ENCODE peak calls at places on chromosomes 12 and 14, in ten cellular contexts. Z is lung, M is heart left ventricle, G is ascending aorta, W is HL-60, U is dorsolateral prefrontal cortex, Q is testis, L is A549, Y is cardiac muscle cell, A is GM23248. B is an unnamed sample.

GRCh38 chr12:6927379-6927991 is at the start of gene ATN1:
- DNase-seq in Q (peak), M (peak), W (peak), A (peak), U (peak), L (peak), Z (peak), G (no peak), Y (peak), B (peak)

GRCh38 chr12:106739318-106739717 is 35.2 kb upstream of the RIC8B start:
- DNase-seq in Y (peak), W (no peak), Z (no peak), G (no peak), U (no peak), A (no peak), L (no peak), Q (no peak), M (no peak), B (no peak)

GRCh38 chr14:52552063-52552988 is at the start of the genes GPR137C and TXNDC16:
- DNase-seq in Q (peak), Y (peak), M (peak), G (peak), A (peak), W (peak), Z (peak), L (peak), U (peak), B (peak)

GRCh38 chr14:90060965-90061848 is 587 bp upstream of the KCNK13 start:
- DNase-seq in A (peak), Y (no peak), U (no peak), W (no peak), Z (no peak), M (no peak), L (no peak), Q (peak), G (no peak), B (peak)

GRCh38 chr14:86153480-86153879 is 623.5 kb downstream of the FLRT2 start:
- DNase-seq in W (no peak), L (no peak), Z (no peak), Q (no peak), M (no peak), G (no peak), U (no peak), A (no peak), Y (no peak), B (no peak)

GRCh38 chr12:105204916-105205315 is 31.1 kb downstream of the APPL2 start:
- DNase-seq in Y (peak), A (peak), M (no peak), Q (no peak), W (no peak), G (no peak), U (no peak), Z (no peak), L (no peak), B (no peak)

GRCh38 chr14:99035712-99036593 is 236.0 kb downstream of the BCL11B start:
- DNase-seq in U (no peak), A (peak), M (peak), Y (peak), W (peak), Q (peak), L (peak), Z (peak), G (peak), B (no peak)

GRCh38 chr14:73713804-73714655 is at the start of gene PNMA1:
- DNase-seq in Z (peak), Q (peak), W (no peak), Y (peak), M (peak), G (peak), U (peak), A (peak), L (peak), B (peak)

DNA sequence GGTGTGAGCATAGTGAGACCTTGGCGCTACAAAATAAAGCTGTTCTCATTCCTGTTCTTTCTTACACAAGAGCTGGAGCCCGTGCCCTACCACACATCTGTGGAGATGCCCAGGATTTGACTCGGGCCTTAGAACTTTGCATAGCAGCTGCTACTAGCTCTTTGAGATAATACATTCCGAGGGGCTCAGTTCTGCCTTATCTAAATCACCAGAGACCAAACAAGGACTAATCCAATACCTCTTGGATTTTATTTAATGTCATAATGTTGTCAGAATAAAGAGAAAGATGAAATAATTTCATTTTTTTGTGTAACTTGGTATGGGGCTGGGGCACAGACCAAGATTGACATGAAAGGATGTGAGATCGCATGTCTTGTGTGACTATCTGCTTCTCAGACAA is 7.6 kb downstream of the PNP start:
- DNase-seq in G (no peak), U (no peak), Y (no peak), A (no peak), M (no peak), Q (no peak), W (no peak), Z (no peak), L (no peak), B (no peak)
- H3K27ac ChIP-seq in G (no peak), U (no peak), Y (peak), A (no peak), M (no peak), Q (peak), W (peak), Z (no peak), L (no peak), B (no peak)

GRCh38 chr14:67270933-67271332 is 29.7 kb downstream of the PALS1 start:
- DNase-seq in M (no peak), Z (no peak), Y (no peak), U (no peak), L (no peak), G (no peak), W (no peak), A (no peak), Q (no peak), B (no peak)
- H3K27ac ChIP-seq in M (no peak), Z (no peak), Y (peak), U (peak), L (no peak), G (no peak), W (no peak), A (peak), Q (no peak), B (no peak)

GRCh38 chr14:49769581-49770211 is 1.7 kb downstream of the KLHDC2 start:
- DNase-seq in U (no peak), A (no peak), Y (no peak), M (no peak), Q (no peak), Z (no peak), G (no peak), L (no peak), W (no peak), B (peak)
- H3K27ac ChIP-seq in U (peak), A (peak), Y (peak), M (no peak), Q (peak), Z (peak), G (peak), L (peak), W (peak), B (peak)

GRCh38 chr14:105498430-105499255 is 7.6 kb downstream of the TEDC1 start:
- DNase-seq in W (no peak), Q (no peak), G (no peak), M (no peak), Z (no peak), U (peak), A (no peak), L (no peak), Y (no peak), B (peak)

GRCh38 chr14:105500726-105501101 is 9.7 kb downstream of the TEDC1 start:
- DNase-seq in M (no peak), W (no peak), G (no peak), U (peak), Z (no peak), A (no peak), Y (no peak), L (no peak), Q (no peak), B (peak)

GRCh38 chr14:105500036-105500725 is 9.1 kb downstream of the TEDC1 start:
- DNase-seq in L (no peak), A (no peak), G (no peak), W (no peak), Y (no peak), Z (no peak), M (no peak), Q (no peak), U (peak), B (peak)

GRCh38 chr14:105497671-105498429 is 6.8 kb downstream of the TEDC1 start:
- DNase-seq in U (peak), Z (no peak), Q (no peak), G (no peak), W (no peak), M (no peak), L (no peak), Y (no peak), A (no peak), B (no peak)

DNA sequence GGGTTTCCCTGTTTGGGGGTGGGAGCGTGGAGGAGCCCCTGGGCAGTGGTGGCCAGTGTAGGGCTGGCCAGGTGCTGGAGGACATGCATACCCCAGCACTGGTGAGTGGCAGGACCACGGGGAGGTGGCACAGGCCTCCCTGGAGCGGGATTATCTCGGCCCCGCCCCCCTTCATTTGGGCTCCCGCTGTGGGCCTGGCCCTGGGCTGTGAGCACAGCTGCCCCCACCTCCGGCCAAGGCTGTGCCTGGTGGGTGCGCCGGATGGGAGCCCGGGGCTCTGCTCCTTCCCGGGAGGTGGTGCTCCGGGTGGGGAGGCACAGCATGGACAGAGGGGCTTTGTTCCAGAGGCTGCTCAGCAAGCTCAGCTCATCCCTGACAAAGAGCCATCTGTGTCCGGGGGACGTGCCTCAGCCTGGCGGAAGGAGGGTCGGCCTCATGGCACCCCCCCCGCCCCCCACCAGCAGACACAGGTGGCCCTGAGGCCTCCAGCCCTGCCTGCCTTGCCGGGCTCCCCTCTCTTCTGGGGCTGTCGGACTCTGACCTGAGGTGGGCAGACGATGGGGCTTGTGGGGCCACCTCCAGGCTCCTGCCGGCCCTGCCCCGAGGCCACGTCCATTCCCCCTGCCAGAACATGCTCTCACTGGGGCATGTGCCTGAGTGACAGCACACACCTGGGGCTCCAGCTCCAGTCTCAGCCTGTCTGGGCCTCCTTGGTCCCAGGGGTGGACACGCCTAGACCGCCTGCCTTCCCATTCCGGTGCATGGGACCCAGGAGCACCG is 8.4 kb downstream of the TEDC1 start:
- DNase-seq in L (no peak), Q (peak), Z (no peak), A (no peak), Y (no peak), G (no peak), W (no peak), M (peak), U (peak), B (peak)
- H3K27ac ChIP-seq in L (no peak), Q (no peak), Z (no peak), A (no peak), Y (no peak), G (no peak), W (no peak), M (no peak), U (peak), B (peak)

GRCh38 chr12:40202095-40203059 is 22.4 kb upstream of the LRRK2 start:
- DNase-seq in U (no peak), A (peak), Z (no peak), G (no peak), Y (no peak), Q (no peak), W (no peak), L (no peak), M (no peak), B (no peak)
- H3K27ac ChIP-seq in U (peak), A (no peak), Z (no peak), G (no peak), Y (no peak), Q (no peak), W (no peak), L (no peak), M (no peak), B (no peak)